ENCODE peak calls at places on chromosomes 1 and 21, in eight cellular contexts. M is progenitor cell of endocrine pancreas, B is lower lobe of right lung, L is IMR-90, N is AML-193, V is amniotic stem cell, K is HCEC 1CT, R is LoVo. G is an unnamed sample.

GRCh38 chr1:167775178-167775577 is 53.4 kb downstream of the MPZL1 start:
- DNase-seq in M (no peak), L (peak; percentile 77), B (no peak), N (no peak), V (no peak), K (peak; percentile 77), R (no peak), G (no peak)

GRCh38 chr1:154839691-154840090 is 30.4 kb downstream of the KCNN3 start:
- DNase-seq in L (peak; percentile 4), V (no peak), N (no peak), M (no peak), K (no peak), R (no peak), B (peak; percentile 65), G (no peak)

GRCh38 chr1:89472886-89473285 is 51.7 kb upstream of the LRRC8B start:
- DNase-seq in B (no peak), K (no peak), M (no peak), R (no peak), N (no peak), L (no peak), V (no peak), G (no peak)

GRCh38 chr21:42844411-42845113 is 34.8 kb downstream of the WDR4 start:
- DNase-seq in M (no peak), R (no peak), V (no peak), K (no peak), L (no peak), N (no peak), B (peak; percentile 78), G (peak; percentile 27)

GRCh38 chr1:33682371-33682770 is 181.5 kb upstream of the HMGB4 start:
- DNase-seq in L (no peak), V (no peak), M (no peak), K (no peak), N (no peak), R (no peak), B (no peak), G (no peak)

GRCh38 chr1:114695430-114696093 is at the start of gene AMPD1:
- DNase-seq in M (no peak), K (peak; percentile 45), L (peak; percentile 40), N (no peak), R (no peak), B (no peak), V (no peak), G (no peak)

GRCh38 chr1:119676571-119677206 is 28.6 kb upstream of the ZNF697 start:
- DNase-seq in M (no peak), B (no peak), R (no peak), K (no peak), V (no peak), N (no peak), L (no peak), G (no peak)

GRCh38 chr21:43361493-43362296 is 65.2 kb downstream of the SIK1 start:
- DNase-seq in L (peak; percentile 79), R (no peak), N (no peak), B (no peak), M (no peak), K (no peak), V (no peak), G (no peak)

GRCh38 chr1:163614346-163614745 is 292.6 kb downstream of the NUF2 start:
- DNase-seq in L (no peak), M (no peak), N (no peak), R (no peak), K (no peak), V (no peak), B (no peak), G (no peak)

GRCh38 chr1:41396084-41396483 is 34.9 kb downstream of the FOXO6 start:
- DNase-seq in K (no peak), M (no peak), V (no peak), L (no peak), N (no peak), B (no peak), R (no peak), G (no peak)

GRCh38 chr21:16976132-16976666 is 536.6 kb upstream of the CXADR start:
- DNase-seq in B (no peak), V (no peak), L (no peak), N (no peak), R (no peak), M (no peak), K (no peak), G (no peak)

GRCh38 chr1:212286437-212287131 is 1.4 kb downstream of the PPP2R5A start:
- DNase-seq in V (no peak), N (no peak), B (no peak), K (no peak), M (peak; percentile 9), L (peak; percentile 6), R (peak; percentile 44), G (no peak)

GRCh38 chr1:230517786-230518185 is 91.7 kb upstream of the PGBD5 start:
- DNase-seq in N (no peak), B (no peak), L (no peak), K (no peak), V (no peak), R (no peak), M (no peak), G (no peak)

GRCh38 chr1:9093581-9093980 is 24.1 kb upstream of the SLC2A5 start:
- DNase-seq in B (no peak), M (no peak), K (no peak), V (no peak), L (no peak), N (peak; percentile 84), R (no peak), G (no peak)

GRCh38 chr21:45573452-45574035 is 31.3 kb upstream of the SLC19A1 start:
- DNase-seq in V (no peak), B (peak; percentile 34), L (no peak), R (no peak), N (no peak), K (no peak), M (no peak), G (no peak)

GRCh38 chr1:23657659-23658275 is 33.8 kb upstream of the RPL11 start:
- DNase-seq in R (peak; percentile 44), N (peak; percentile 22), L (peak; percentile 35), B (peak; percentile 63), M (peak; percentile 54), V (no peak), K (peak; percentile 35), G (peak; percentile 69)

GRCh38 chr1:186082235-186082937 is 292.7 kb downstream of the TPR start:
- DNase-seq in N (peak; percentile 88), B (peak; percentile 67), V (peak; percentile 31), M (no peak), R (peak; percentile 88), L (peak; percentile 73), K (peak; percentile 7), G (peak; percentile 38)

GRCh38 chr1:87902830-87903614 is 574.3 kb downstream of the LMO4 start:
- DNase-seq in V (no peak), R (no peak), K (no peak), L (peak; percentile 73), M (no peak), N (peak; percentile 48), B (no peak), G (no peak)